ENCODE peak calls at places on chromosomes 13 and 19, in six cellular contexts. V, I, F, D, X and P are unnamed samples.
A peak's percentile ranks its signal among the peaks of the same experiment; 100 is the strongest.

GRCh38 chr19:7902796-7903243 is 857 bp upstream of the MAP2K7 start:
- DNase-seq in V (no peak), I (no peak), F (no peak), D (no peak), X (no peak), P (no peak)

GRCh38 chr19:44817725-44818469 is 9.0 kb downstream of the BCAM start:
- DNase-seq in V (no peak), I (no peak), F (no peak), D (no peak), X (no peak), P (no peak)

GRCh38 chr13:46831588-46832194 is 34.7 kb upstream of the ESD start:
- DNase-seq in V (no peak), I (no peak), F (peak; percentile 13), D (no peak), X (peak; percentile 75), P (no peak)

GRCh38 chr19:11338164-11338563 is 1.3 kb downstream of the RAB3D start:
- DNase-seq in V (no peak), I (peak; percentile 58), F (no peak), D (peak; percentile 55), X (no peak), P (no peak)

GRCh38 chr13:75173457-75174356 is 308.3 kb downstream of the TBC1D4 start:
- DNase-seq in V (no peak), I (no peak), F (no peak), D (no peak), X (no peak), P (no peak)

GRCh38 chr19:12090807-12091206 is 26.3 kb downstream of the ZNF844 start:
- DNase-seq in V (peak; percentile 4), I (peak; percentile 56), F (peak; percentile 52), D (peak; percentile 30), X (peak; percentile 72), P (no peak)

GRCh38 chr13:80389073-80390038 is 48.4 kb upstream of the SPRY2 start:
- DNase-seq in V (no peak), I (no peak), F (no peak), D (no peak), X (no peak), P (no peak)

GRCh38 chr13:33976965-33977364 is 159.0 kb downstream of the RFC3 start:
- DNase-seq in V (no peak), I (no peak), F (no peak), D (no peak), X (no peak), P (no peak)

GRCh38 chr13:27868639-27869435 is 51.0 kb upstream of the PDX1 start:
- DNase-seq in V (no peak), I (no peak), F (no peak), D (no peak), X (no peak), P (no peak)

GRCh38 chr19:54188224-54188871 is 1.0 kb downstream of the MBOAT7 start:
- DNase-seq in V (no peak), I (peak; percentile 55), F (no peak), D (peak; percentile 63), X (no peak), P (no peak)

GRCh38 chr13:30808600-30808999 is 73.3 kb downstream of the ALOX5AP start:
- DNase-seq in V (no peak), I (no peak), F (no peak), D (no peak), X (no peak), P (no peak)

GRCh38 chr13:41458187-41458938 is 1.0 kb downstream of the RGCC start:
- DNase-seq in V (no peak), I (peak; percentile 62), F (peak; percentile 40), D (no peak), X (no peak), P (peak; percentile 28)

GRCh38 chr13:36858285-36858684 is 39.3 kb downstream of the RFXAP start:
- DNase-seq in V (no peak), I (no peak), F (peak; percentile 6), D (no peak), X (peak; percentile 66), P (no peak)

GRCh38 chr13:80654638-80655249 is 313.8 kb upstream of the SPRY2 start:
- DNase-seq in V (no peak), I (no peak), F (no peak), D (no peak), X (no peak), P (peak; percentile 26)

GRCh38 chr19:16851031-16851712 is 22.0 kb downstream of the SIN3B start:
- DNase-seq in V (no peak), I (no peak), F (no peak), D (no peak), X (no peak), P (no peak)

GRCh38 chr19:41235480-41235879 is 16.5 kb downstream of the AXL start:
- DNase-seq in V (no peak), I (no peak), F (no peak), D (no peak), X (no peak), P (no peak)

GRCh38 chr19:53959176-53959757 is 3.5 kb upstream of the CACNG8 start:
- DNase-seq in V (no peak), I (no peak), F (no peak), D (no peak), X (no peak), P (no peak)

GRCh38 chr19:55346725-55347441 is 7.2 kb downstream of the KMT5C start:
- DNase-seq in V (no peak), I (no peak), F (no peak), D (no peak), X (no peak), P (no peak)

GRCh38 chr19:16266586-16266942 is 58.1 kb upstream of the KLF2 start:
- DNase-seq in V (no peak), I (no peak), F (no peak), D (no peak), X (no peak), P (no peak)

GRCh38 chr19:35859414-35859813 is 2.7 kb downstream of the KIRREL2 start:
- DNase-seq in V (no peak), I (no peak), F (no peak), D (no peak), X (no peak), P (no peak)

GRCh38 chr13:24339937-24340607 is 30.7 kb downstream of the C1QTNF9 start:
- DNase-seq in V (no peak), I (no peak), F (no peak), D (no peak), X (no peak), P (no peak)

GRCh38 chr19:33546656-33547055 is 25.1 kb upstream of the PEPD start:
- DNase-seq in V (no peak), I (no peak), F (no peak), D (no peak), X (no peak), P (no peak)

GRCh38 chr19:11044436-11044835 is 44.8 kb upstream of the LDLR start:
- DNase-seq in V (no peak), I (no peak), F (no peak), D (no peak), X (no peak), P (no peak)

GRCh38 chr19:49374665-49375434 is 11.2 kb downstream of the DKKL1 start:
- DNase-seq in V (no peak), I (no peak), F (no peak), D (no peak), X (no peak), P (no peak)

GRCh38 chr13:73364706-73365105 is 305.9 kb downstream of the KLF5 start:
- DNase-seq in V (no peak), I (no peak), F (no peak), D (peak; percentile 46), X (no peak), P (no peak)

GRCh38 chr13:39565036-39565949 is 37.7 kb downstream of the LHFPL6 start:
- DNase-seq in V (no peak), I (no peak), F (no peak), D (no peak), X (peak; percentile 16), P (no peak)

GRCh38 chr13:29581666-29582065 is 13.8 kb downstream of the SLC7A1 start:
- DNase-seq in V (no peak), I (no peak), F (no peak), D (no peak), X (no peak), P (no peak)

GRCh38 chr13:60583196-60583908 is 186.3 kb downstream of the TDRD3 start:
- DNase-seq in V (no peak), I (no peak), F (no peak), D (peak; percentile 30), X (no peak), P (no peak)

GRCh38 chr19:40523322-40524047 is 53.2 kb upstream of the SHKBP1 start:
- DNase-seq in V (peak; percentile 23), I (peak; percentile 87), F (no peak), D (peak; percentile 81), X (no peak), P (peak; percentile 97)

GRCh38 chr13:26401578-26402021 is 147.7 kb downstream of the CDK8 start:
- DNase-seq in V (no peak), I (no peak), F (no peak), D (no peak), X (no peak), P (no peak)

GRCh38 chr19:47542030-47542475 is 27.2 kb upstream of the NAPA start:
- DNase-seq in V (no peak), I (no peak), F (no peak), D (no peak), X (no peak), P (no peak)

GRCh38 chr19:45947926-45948325 is 25.7 kb downstream of the NOVA2 start:
- DNase-seq in V (no peak), I (no peak), F (no peak), D (no peak), X (no peak), P (no peak)

GRCh38 chr13:22517544-22517943 is 663.2 kb upstream of the SGCG start:
- DNase-seq in V (no peak), I (no peak), F (no peak), D (no peak), X (no peak), P (no peak)

GRCh38 chr19:10009269-10009665 is 1.0 kb downstream of the COL5A3 start:
- DNase-seq in V (no peak), I (peak; percentile 61), F (peak; percentile 9), D (no peak), X (no peak), P (peak; percentile 67)

GRCh38 chr13:40401911-40402776 is 264.3 kb downstream of the FOXO1 start:
- DNase-seq in V (peak; percentile 39), I (peak; percentile 95), F (peak; percentile 59), D (peak; percentile 98), X (peak; percentile 91), P (peak; percentile 23)

GRCh38 chr13:112685856-112686255 is 4.0 kb upstream of the ATP11A start:
- DNase-seq in V (no peak), I (no peak), F (no peak), D (no peak), X (no peak), P (no peak)

GRCh38 chr19:37953576-37954303 is 46.7 kb downstream of the SIPA1L3 start:
- DNase-seq in V (no peak), I (no peak), F (no peak), D (no peak), X (no peak), P (no peak)